ENCODE peak calls at places on chromosomes 5 and 9, in four cellular contexts. H is GM23248, R is neural progenitor cell, B is HCT116. Z is an unnamed sample.

GRCh38 chr9:124520206-124520596 is 13.0 kb upstream of the NR5A1 start:
- DNase-seq in H (no peak), R (no peak), B (no peak), Z (no peak)

GRCh38 chr9:127897194-127897692 is 2.2 kb downstream of the ST6GALNAC6 start:
- DNase-seq in H (peak; percentile 86), R (peak; percentile 95), B (no peak), Z (no peak)

GRCh38 chr9:129497837-129498450 is 123.0 kb downstream of the C9orf50 start:
- DNase-seq in H (peak; percentile 39), R (no peak), B (no peak), Z (no peak)

GRCh38 chr5:5271606-5272321 is 131.6 kb downstream of the ADAMTS16 start:
- DNase-seq in H (peak; percentile 35), R (peak; percentile 10), B (no peak), Z (no peak)

GRCh38 chr5:81852277-81853004 is 101.5 kb upstream of the SSBP2 start:
- DNase-seq in H (peak; percentile 36), R (peak; percentile 65), B (peak; percentile 51), Z (peak; percentile 86)

GRCh38 chr5:133052317-133053175 is 733 bp downstream of the HSPA4 start:
- DNase-seq in H (peak; percentile 84), R (peak; percentile 66), B (no peak), Z (peak; percentile 64)

GRCh38 chr9:135609366-135609955 is 29.9 kb downstream of the GLT6D1 start:
- DNase-seq in H (no peak), R (no peak), B (no peak), Z (no peak)

GRCh38 chr9:124869986-124870560 is 8.1 kb downstream of the ARPC5L start:
- DNase-seq in H (peak; percentile 58), R (no peak), B (no peak), Z (peak; percentile 75)

GRCh38 chr9:115393976-115394775 is 276.2 kb upstream of the TNC start:
- DNase-seq in H (no peak), R (no peak), B (no peak), Z (no peak)

GRCh38 chr9:17625644-17626388 is 47.0 kb downstream of the SH3GL2 start:
- DNase-seq in H (no peak), R (no peak), B (no peak), Z (no peak)

GRCh38 chr5:167049043-167049663 is 1242.3 kb upstream of the WWC1 start:
- DNase-seq in H (peak; percentile 36), R (peak; percentile 71), B (peak; percentile 0), Z (peak; percentile 81)

GRCh38 chr9:101587644-101588043 is 7.1 kb downstream of the PPP3R2 start:
- DNase-seq in H (peak; percentile 43), R (no peak), B (no peak), Z (no peak)

GRCh38 chr5:127705120-127705892 is 2.1 kb downstream of the CCDC192 start:
- DNase-seq in H (peak; percentile 95), R (no peak), B (peak; percentile 10), Z (no peak)

GRCh38 chr5:99320461-99320860 is 391.7 kb upstream of the CHD1 start:
- DNase-seq in H (no peak), R (peak; percentile 49), B (no peak), Z (peak; percentile 24)

GRCh38 chr9:37745970-37746369 is 7.6 kb upstream of the TRMT10B start:
- DNase-seq in H (no peak), R (no peak), B (no peak), Z (no peak)

GRCh38 chr5:109784687-109785086 is 95.0 kb downstream of the MAN2A1 start:
- DNase-seq in H (peak; percentile 20), R (no peak), B (no peak), Z (no peak)

GRCh38 chr9:9003184-9003583 is 1203.6 kb upstream of the DMAC1 start:
- DNase-seq in H (no peak), R (peak; percentile 52), B (no peak), Z (no peak)

GRCh38 chr5:6743161-6743560 is 29.9 kb downstream of the TENT4A start:
- DNase-seq in H (no peak), R (no peak), B (no peak), Z (no peak)

GRCh38 chr9:110526426-110526825 is 53.1 kb downstream of the SVEP1 start:
- DNase-seq in H (peak; percentile 81), R (no peak), B (no peak), Z (no peak)

DNA sequence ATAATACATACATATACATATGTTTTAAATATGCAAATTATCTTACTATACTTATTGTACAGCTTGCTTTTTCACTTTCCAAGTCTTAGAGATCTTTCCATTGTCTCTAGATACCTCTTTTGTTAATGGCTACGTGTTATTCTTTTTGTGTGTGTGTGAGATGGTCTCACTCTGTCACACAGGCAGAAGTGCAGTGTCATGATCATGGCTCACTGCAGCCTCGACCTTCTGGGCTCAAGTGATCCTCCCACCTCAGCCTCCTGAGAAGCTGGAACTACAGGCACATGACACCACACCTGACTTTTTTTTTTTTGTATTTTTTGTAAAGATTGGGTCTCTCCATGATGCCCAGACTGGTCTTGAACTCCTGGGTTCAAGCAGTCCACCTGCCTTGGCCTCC is 2.8 kb downstream of the OSMR start:
- DNase-seq in H (no peak), R (no peak), B (no peak), Z (no peak)
- H3K4me1 ChIP-seq in H (peaks cover 45% of the 10 kb centered on the region), R (no peaks in the 10 kb centered on the region), B (peaks cover 27% of the 10 kb centered on the region), Z (no peaks in the 10 kb centered on the region)

DNA sequence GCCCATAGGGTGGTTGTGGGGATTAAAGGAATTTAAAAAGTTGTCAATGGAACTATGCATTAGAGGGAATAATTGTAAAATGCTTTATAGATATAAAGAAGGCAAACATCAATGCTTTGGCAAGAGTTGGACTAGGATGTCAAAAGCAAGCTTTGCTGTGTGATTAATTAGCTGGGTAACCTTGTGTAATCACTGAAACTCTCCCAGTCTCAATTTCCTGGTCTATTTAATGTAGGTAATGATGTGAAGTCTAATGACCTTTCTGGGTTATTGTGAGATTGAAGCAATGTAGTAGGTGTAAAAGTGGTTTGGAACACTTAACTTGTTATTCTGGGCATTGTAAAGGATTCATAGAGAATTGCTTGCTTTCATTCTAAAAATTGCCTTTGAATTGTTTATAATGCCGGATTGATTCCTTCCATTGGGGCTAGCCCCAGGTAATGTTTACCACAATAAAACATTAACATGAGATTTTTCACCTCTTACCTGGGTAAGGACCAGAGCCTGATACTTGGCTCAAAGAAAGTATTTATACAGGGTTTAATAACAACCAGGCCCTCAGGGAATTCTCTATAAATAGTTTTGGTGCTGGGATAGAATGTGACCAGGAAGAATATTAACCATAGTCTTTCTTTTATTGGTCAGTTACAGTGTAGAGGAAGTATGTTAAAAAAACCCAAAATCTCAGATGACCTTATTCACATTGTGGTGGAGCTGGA is 30.0 kb upstream of the CLINT1 start:
- DNase-seq in H (no peak), R (no peak), B (no peak), Z (no peak)
- TF ChIP-seq EZH2phosphoT487 in H (no peak), R (no peak), B (no peak), Z (no peak)

DNA sequence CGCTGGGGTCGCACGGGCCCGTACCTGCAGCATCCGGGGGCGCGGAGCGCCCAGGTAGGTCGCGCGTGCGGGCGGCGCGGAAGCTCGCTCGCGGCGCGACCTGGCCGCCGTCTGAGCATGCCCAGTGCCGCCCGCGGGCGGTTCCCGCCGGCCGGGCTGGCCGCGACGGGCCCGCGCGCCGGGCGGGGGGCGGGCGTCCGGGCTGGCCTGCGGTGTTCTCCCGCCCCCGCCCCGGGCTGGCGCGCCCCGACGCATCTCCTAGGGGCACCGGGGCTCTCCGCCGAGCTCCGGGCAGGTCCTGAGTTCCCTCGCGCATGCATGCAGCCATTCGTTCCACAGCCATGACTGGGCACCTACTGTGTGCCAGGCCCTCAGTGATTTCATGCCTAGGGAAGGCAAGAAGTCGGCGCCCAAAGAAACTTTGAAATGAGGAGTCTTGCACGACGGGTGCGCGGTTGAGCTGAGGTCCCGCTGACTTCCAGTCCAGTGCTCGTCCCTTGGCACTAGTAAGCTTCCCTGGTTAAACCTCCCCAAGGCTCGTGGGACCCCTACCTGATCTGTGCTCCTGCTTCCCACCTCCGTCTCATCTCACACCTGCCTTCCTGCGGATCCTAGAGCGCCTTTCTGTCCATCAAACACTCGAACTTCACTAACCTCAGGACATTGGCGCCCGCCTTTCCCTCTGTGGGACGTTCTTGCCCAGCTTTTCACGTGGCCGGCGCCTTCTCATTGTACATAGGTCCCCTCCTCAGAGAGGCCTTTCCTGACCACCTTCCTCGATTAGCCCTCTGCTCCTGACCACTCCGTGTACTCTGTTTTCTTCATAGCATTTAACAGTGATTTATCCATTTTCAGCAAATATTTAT is at the start of gene PTPN3:
- DNase-seq in H (peak; percentile 54), R (peak; percentile 66), B (no peak), Z (peak; percentile 36)
- TF ChIP-seq EZH2 in H (no peak), R (no peak), B (no peak), Z (no peak)

GRCh38 chr5:68709229-68709628 is 384.6 kb upstream of the SLC30A5 start:
- DNase-seq in H (no peak), R (peak; percentile 11), B (no peak), Z (no peak)

GRCh38 chr5:68708842-68709170 is 385.0 kb upstream of the SLC30A5 start:
- DNase-seq in H (no peak), R (no peak), B (no peak), Z (no peak)

GRCh38 chr5:68714810-68715209 is 379.0 kb upstream of the SLC30A5 start:
- DNase-seq in H (no peak), R (no peak), B (no peak), Z (no peak)

GRCh38 chr5:68710514-68710913 is 383.3 kb upstream of the SLC30A5 start:
- DNase-seq in H (no peak), R (no peak), B (no peak), Z (no peak)

DNA sequence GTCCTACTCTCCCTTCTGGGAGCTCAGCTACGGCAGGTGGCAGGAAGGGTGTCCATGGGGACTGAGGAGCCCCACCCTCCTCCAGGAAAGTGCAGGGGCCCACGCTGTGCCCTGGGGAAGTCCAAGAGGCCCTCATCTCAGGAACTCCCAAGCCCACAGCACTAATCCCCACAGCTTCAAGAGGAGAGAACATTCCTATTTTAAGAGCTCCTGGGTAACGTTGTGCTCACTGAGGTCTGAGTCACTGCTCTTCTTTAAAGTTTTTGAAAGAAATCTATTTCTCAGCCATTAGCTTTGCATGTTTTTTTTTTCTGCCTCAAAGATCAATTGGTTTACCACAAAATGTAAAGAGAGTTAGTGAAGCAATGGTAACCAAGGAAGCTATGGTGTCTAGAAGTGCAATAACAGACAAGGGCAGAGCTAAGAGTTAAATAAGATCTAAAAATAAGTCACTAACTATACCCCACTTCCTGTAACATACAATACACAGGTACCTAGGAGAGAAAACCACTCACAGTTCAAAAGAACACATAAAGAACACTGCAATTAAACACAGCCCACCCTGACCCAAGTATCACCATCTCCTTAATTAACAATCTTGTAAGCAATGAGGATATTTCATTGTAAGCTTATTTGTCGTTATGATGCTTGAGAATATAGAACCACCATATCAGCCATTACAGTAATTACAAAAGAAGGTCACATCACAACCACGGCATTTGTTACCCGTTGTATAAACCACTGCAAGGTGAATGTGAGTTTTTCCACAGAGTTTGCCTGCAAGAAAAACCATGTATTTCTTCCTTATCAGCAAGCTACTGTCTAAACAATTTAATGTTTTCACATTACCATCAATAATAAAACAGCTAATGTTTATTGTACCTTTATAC is 382.3 kb upstream of the SLC30A5 start:
- DNase-seq in H (no peak), R (no peak), B (no peak), Z (peak; percentile 14)
- H3K4me1 ChIP-seq in H (no peaks in the 10 kb centered on the region), R (peaks cover 16% of the 10 kb centered on the region), B (no peaks in the 10 kb centered on the region), Z (peaks cover 25% of the 10 kb centered on the region)

GRCh38 chr5:14221768-14222167 is 78.6 kb downstream of the TRIO start:
- DNase-seq in H (no peak), R (no peak), B (no peak), Z (no peak)
- TF ChIP-seq EZH2phosphoT487 in H (no peak), R (no peak), B (no peak), Z (no peak)

Z was measured in MM.1S.